ENCODE peak calls at places on chromosomes 12 and 14, in ten cellular contexts. D, W, V, A, P, K, Y, M, T and O are unnamed samples.

GRCh38 chr12:120283318-120283717 is 8.4 kb downstream of the RNU4-2 start:
- DNase-seq in A (no peak), K (no peak), V (no peak), D (no peak), T (no peak), W (no peak), Y (no peak), M (no peak), P (no peak), O (no peak)

GRCh38 chr14:34035177-34035933 is 84.5 kb upstream of the EGLN3 start:
- DNase-seq in M (no peak), V (no peak), W (no peak), P (no peak), Y (no peak), T (no peak), A (no peak), K (no peak), D (no peak), O (no peak)

GRCh38 chr12:12563529-12563928 is 866 bp upstream of the DUSP16 start:
- DNase-seq in Y (no peak), A (no peak), V (no peak), P (no peak), D (no peak), M (no peak), W (no peak), K (no peak), T (no peak), O (no peak)

GRCh38 chr12:26697217-26697616 is 135.8 kb downstream of the ITPR2 start:
- DNase-seq in D (no peak), A (no peak), P (no peak), K (no peak), M (no peak), W (no peak), T (no peak), Y (no peak), V (no peak), O (no peak)

GRCh38 chr14:20655851-20656250 is 14.4 kb upstream of the OR6S1 start:
- DNase-seq in W (no peak), V (no peak), K (no peak), A (no peak), P (no peak), D (no peak), Y (no peak), M (no peak), T (no peak), O (peak; percentile 30)

GRCh38 chr12:48194780-48195179 is 8.3 kb downstream of the OR10AD1 start:
- DNase-seq in M (no peak), W (no peak), K (no peak), V (no peak), P (no peak), T (no peak), D (no peak), A (no peak), Y (no peak), O (no peak)

GRCh38 chr12:108173160-108173559 is 44.1 kb downstream of the WSCD2 start:
- DNase-seq in P (no peak), Y (no peak), M (no peak), K (no peak), A (no peak), D (no peak), T (no peak), V (no peak), W (no peak), O (no peak)

GRCh38 chr12:65364021-65364420 is 85.5 kb downstream of the MSRB3 start:
- DNase-seq in W (no peak), T (no peak), A (no peak), P (no peak), M (no peak), Y (no peak), K (no peak), V (no peak), D (no peak), O (no peak)

GRCh38 chr12:81502912-81503695 is 256.0 kb downstream of the PPFIA2 start:
- DNase-seq in K (no peak), D (no peak), P (no peak), V (no peak), Y (no peak), A (no peak), M (no peak), T (peak; percentile 2), W (no peak), O (no peak)

GRCh38 chr12:50639721-50640120 is 124.2 kb upstream of the ATF1 start:
- DNase-seq in K (no peak), V (no peak), P (no peak), D (no peak), M (no peak), W (no peak), T (no peak), A (no peak), Y (no peak), O (no peak)

GRCh38 chr12:104454997-104455396 is 1.8 kb upstream of the CHST11 start:
- DNase-seq in A (no peak), K (no peak), D (no peak), T (no peak), M (no peak), P (no peak), W (no peak), V (no peak), Y (no peak), O (no peak)

GRCh38 chr14:21102472-21103164 is 1.8 kb downstream of the TMEM253 start:
- DNase-seq in D (no peak), V (no peak), K (no peak), W (no peak), Y (no peak), M (no peak), T (no peak), P (no peak), A (no peak), O (no peak)

GRCh38 chr14:101200650-101201516 is 297.4 kb upstream of the RTL1 start:
- DNase-seq in M (no peak), Y (no peak), A (no peak), V (no peak), W (no peak), T (no peak), P (no peak), K (no peak), D (peak; percentile 33), O (peak; percentile 34)

GRCh38 chr12:48296586-48297396 is 53.9 kb downstream of the ZNF641 start:
- DNase-seq in Y (peak; percentile 43), P (peak; percentile 23), T (no peak), A (no peak), K (no peak), V (peak; percentile 84), D (peak; percentile 55), W (peak; percentile 30), M (peak; percentile 83), O (peak; percentile 86)

GRCh38 chr12:51349026-51349425 is 2.5 kb upstream of the CELA1 start:
- DNase-seq in D (no peak), M (no peak), V (no peak), W (no peak), A (no peak), T (no peak), P (no peak), Y (no peak), K (no peak), O (no peak)

GRCh38 chr12:52254965-52255751 is 19.3 kb upstream of the KRT86 start:
- DNase-seq in V (no peak), K (no peak), Y (no peak), D (no peak), W (no peak), M (no peak), T (no peak), P (no peak), A (no peak), O (no peak)

GRCh38 chr12:103912069-103912468 is 18.1 kb upstream of the HSP90B1 start:
- DNase-seq in T (no peak), P (no peak), A (no peak), Y (no peak), M (no peak), K (no peak), V (no peak), W (no peak), D (no peak), O (no peak)

GRCh38 chr14:84095796-84096195 is 1434.1 kb upstream of the FLRT2 start:
- DNase-seq in V (no peak), K (no peak), D (no peak), W (no peak), A (no peak), M (no peak), P (no peak), T (no peak), Y (no peak), O (no peak)

GRCh38 chr12:89695100-89695499 is 13.5 kb downstream of the ATP2B1 start:
- DNase-seq in K (no peak), D (no peak), W (no peak), T (no peak), A (no peak), M (no peak), P (no peak), Y (no peak), V (no peak), O (no peak)

GRCh38 chr14:63974176-63974575 is 121.4 kb downstream of the SYNE2 start:
- DNase-seq in P (no peak), M (no peak), D (no peak), V (no peak), Y (no peak), T (no peak), A (no peak), W (no peak), K (no peak), O (no peak)

GRCh38 chr14:101628471-101628966 is 67.2 kb downstream of the DIO3 start:
- DNase-seq in T (peak; percentile 52), M (peak; percentile 88), D (peak; percentile 77), A (peak; percentile 65), Y (peak; percentile 69), K (peak; percentile 55), P (peak; percentile 67), W (peak; percentile 86), V (peak; percentile 67), O (peak; percentile 75)

GRCh38 chr12:107541001-107541400 is 144.6 kb upstream of the PWP1 start:
- DNase-seq in Y (no peak), W (no peak), M (no peak), D (no peak), A (no peak), P (no peak), T (no peak), K (no peak), V (no peak), O (no peak)